ENCODE peak calls at places on chromosome X, in six cellular contexts. B, L, F, H, Q and C are unnamed samples.

GRCh38 chrX:72216973-72217372 is 21.9 kb downstream of the ERCC6L start:
- DNase-seq in Q (no peak), B (no peak), L (no peak), H (no peak), F (no peak), C (no peak)

GRCh38 chrX:50495616-50496015 is 25.0 kb upstream of the DGKK start:
- DNase-seq in F (peak), B (no peak), L (peak), Q (no peak), H (peak), C (no peak)

GRCh38 chrX:40539214-40540142 is 41.3 kb upstream of the ATP6AP2 start:
- DNase-seq in F (no peak), L (peak), Q (no peak), B (peak), H (peak), C (peak)

GRCh38 chrX:12753366-12753765 is 37.8 kb upstream of the PRPS2 start:
- DNase-seq in F (no peak), Q (no peak), L (no peak), H (peak), B (no peak), C (no peak)

GRCh38 chrX:13401724-13402123 is 81.9 kb upstream of the ATXN3L start:
- DNase-seq in F (no peak), L (no peak), H (no peak), Q (no peak), B (no peak), C (no peak)

GRCh38 chrX:69189972-69190371 is 24.7 kb upstream of the PJA1 start:
- DNase-seq in B (no peak), H (no peak), Q (no peak), F (no peak), L (peak), C (no peak)

GRCh38 chrX:64206556-64207162 is 1.2 kb upstream of the AMER1 start:
- DNase-seq in B (peak), H (no peak), L (peak), F (peak), Q (no peak), C (no peak)

GRCh38 chrX:110188701-110189558 is 129.0 kb downstream of the AMMECR1 start:
- DNase-seq in L (no peak), B (no peak), F (no peak), Q (no peak), H (no peak), C (peak)

GRCh38 chrX:108270739-108271396 is 167.4 kb downstream of the COL4A6 start:
- DNase-seq in B (no peak), L (no peak), H (peak), F (no peak), Q (no peak), C (peak)

GRCh38 chrX:21479695-21480280 is 105.6 kb downstream of the CNKSR2 start:
- DNase-seq in H (peak), L (no peak), Q (no peak), B (peak), F (no peak), C (peak)

GRCh38 chrX:97685753-97686152 is 802.0 kb downstream of the RPA4 start:
- DNase-seq in F (no peak), B (peak), L (no peak), H (peak), Q (peak), C (peak)

GRCh38 chrX:14899607-14900006 is 26.4 kb downstream of the MOSPD2 start:
- DNase-seq in Q (no peak), H (peak), L (no peak), F (no peak), B (no peak), C (peak)

GRCh38 chrX:11272290-11272689 is 20.9 kb upstream of the AMELX start:
- DNase-seq in H (peak), B (no peak), F (no peak), Q (no peak), L (no peak), C (no peak)

GRCh38 chrX:130285069-130285620 is 16.4 kb upstream of the ZNF280C start:
- DNase-seq in F (no peak), B (no peak), H (no peak), L (no peak), Q (no peak), C (no peak)

GRCh38 chrX:22730542-22730941 is 269.2 kb upstream of the DDX53 start:
- DNase-seq in Q (no peak), L (no peak), H (no peak), B (no peak), F (no peak), C (no peak)

GRCh38 chrX:47483310-47484268 is 567 bp upstream of the ZNF41 start:
- DNase-seq in Q (no peak), B (peak), F (peak), L (peak), H (peak), C (peak)

GRCh38 chrX:21838937-21839333 is 482 bp upstream of the MBTPS2 start:
- DNase-seq in Q (no peak), F (no peak), B (no peak), H (peak), L (no peak), C (no peak)

GRCh38 chrX:12480956-12481355 is 310.3 kb upstream of the PRPS2 start:
- DNase-seq in Q (no peak), F (no peak), L (no peak), H (no peak), B (no peak), C (no peak)

GRCh38 chrX:43728002-43728401 is 71.9 kb downstream of the MAOA start:
- DNase-seq in H (no peak), B (no peak), F (no peak), Q (no peak), L (no peak), C (no peak)

GRCh38 chrX:106039920-106040319 is 1.4 kb upstream of the SERPINA7 start:
- DNase-seq in F (no peak), B (peak), L (no peak), Q (no peak), H (no peak), C (peak)

GRCh38 chrX:110734894-110735541 is 60.6 kb downstream of the CHRDL1 start:
- DNase-seq in B (no peak), H (peak), F (no peak), L (no peak), Q (no peak), C (peak)

GRCh38 chrX:57904481-57904880 is 5.8 kb downstream of the ZXDA start:
- DNase-seq in H (no peak), L (no peak), F (no peak), Q (no peak), B (no peak), C (no peak)

GRCh38 chrX:69093960-69094935 is 71.0 kb downstream of the PJA1 start:
- DNase-seq in H (peak), F (no peak), B (peak), L (no peak), Q (peak), C (peak)

GRCh38 chrX:107117993-107118321 is 665 bp downstream of the RBM41 start:
- DNase-seq in B (no peak), H (peak), L (no peak), F (no peak), Q (no peak), C (no peak)

GRCh38 chrX:118637997-118638396 is 89.4 kb upstream of the IL13RA1 start:
- DNase-seq in L (no peak), F (no peak), H (no peak), Q (no peak), B (no peak), C (no peak)

GRCh38 chrX:130378008-130378669 is 7.3 kb downstream of the GPR119 start:
- DNase-seq in L (no peak), Q (no peak), H (no peak), F (no peak), B (peak), C (no peak)

GRCh38 chrX:69018416-69019072 is 146.7 kb downstream of the PJA1 start:
- DNase-seq in F (no peak), Q (no peak), B (no peak), L (no peak), H (no peak), C (no peak)

GRCh38 chrX:16628954-16629595 is 20.9 kb upstream of the S100G start:
- DNase-seq in L (no peak), B (peak), H (peak), F (no peak), Q (no peak), C (no peak)

GRCh38 chrX:9465380-9466114 is 689 bp downstream of the TBL1X start:
- DNase-seq in Q (no peak), H (peak), B (no peak), F (peak), L (peak), C (no peak)

GRCh38 chrX:134692990-134693389 is 34.7 kb upstream of the PLAC1 start:
- DNase-seq in F (no peak), B (no peak), Q (no peak), L (no peak), H (peak), C (peak)

GRCh38 chrX:71493111-71493613 is 39.7 kb upstream of the OGT start:
- DNase-seq in F (no peak), L (no peak), Q (no peak), H (no peak), B (no peak), C (no peak)

GRCh38 chrX:45479196-45479834 is 278.6 kb upstream of the DIPK2B start:
- DNase-seq in Q (no peak), F (no peak), H (peak), L (no peak), B (no peak), C (peak)

GRCh38 chrX:44011505-44011904 is 38.3 kb upstream of the NDP start:
- DNase-seq in H (no peak), B (no peak), L (no peak), Q (no peak), F (no peak), C (no peak)

GRCh38 chrX:154082396-154083133 is 15.0 kb downstream of the MECP2 start:
- DNase-seq in B (no peak), F (no peak), Q (no peak), H (peak), L (no peak), C (peak)

DNA sequence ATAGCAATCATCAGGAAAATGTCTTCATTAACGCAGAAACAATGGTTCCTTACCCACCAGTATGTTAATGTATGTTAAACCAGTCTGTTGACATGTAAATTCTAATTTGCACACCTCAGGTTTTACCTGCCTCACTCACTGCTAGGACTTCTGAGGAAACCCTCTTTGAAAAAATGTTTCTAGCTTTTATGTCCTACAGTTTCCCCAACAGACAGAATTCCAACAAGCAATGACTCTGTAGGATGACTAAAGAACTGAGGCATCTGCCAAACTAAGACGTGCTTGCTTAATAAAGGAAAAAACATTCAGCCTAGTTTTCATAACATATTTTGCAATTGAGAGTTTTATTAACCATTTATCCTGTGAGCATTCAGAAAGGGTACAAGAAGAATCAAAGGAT is 20.6 kb upstream of the SOX3 start:
- DNase-seq in B (no peak), Q (no peak), F (no peak), L (no peak), H (peak), C (peak)
- TF ChIP-seq CTCF in B (no peak), Q (no peak), F (no peak), L (no peak), H (no peak), C (no peak)

DNA sequence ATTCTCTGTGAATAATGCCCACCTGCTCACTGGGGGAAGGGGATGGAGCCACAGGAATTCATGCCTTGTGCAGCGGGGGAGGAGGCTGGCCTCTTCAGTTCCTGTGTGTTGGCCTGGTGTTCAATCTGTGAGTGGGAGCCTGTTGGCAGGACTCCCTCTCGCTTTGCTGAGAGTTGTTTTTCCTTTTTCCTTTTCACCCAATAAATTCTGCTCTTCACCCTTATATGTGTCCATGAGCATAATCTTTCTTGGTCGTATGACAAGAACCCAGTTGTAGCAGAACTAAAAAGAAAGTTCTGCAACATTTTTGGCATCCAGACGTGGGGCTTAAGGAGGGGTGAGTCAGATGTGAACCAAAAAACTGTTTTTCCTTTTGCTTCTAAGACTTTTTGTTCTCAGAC is 235.2 kb upstream of the HDX start:
- DNase-seq in F (no peak), B (no peak), Q (no peak), L (peak), H (peak), C (no peak)
- H3K4me3 ChIP-seq in F (no peak), B (no peak), Q (no peak), L (no peak), H (no peak), C (no peak)

DNA sequence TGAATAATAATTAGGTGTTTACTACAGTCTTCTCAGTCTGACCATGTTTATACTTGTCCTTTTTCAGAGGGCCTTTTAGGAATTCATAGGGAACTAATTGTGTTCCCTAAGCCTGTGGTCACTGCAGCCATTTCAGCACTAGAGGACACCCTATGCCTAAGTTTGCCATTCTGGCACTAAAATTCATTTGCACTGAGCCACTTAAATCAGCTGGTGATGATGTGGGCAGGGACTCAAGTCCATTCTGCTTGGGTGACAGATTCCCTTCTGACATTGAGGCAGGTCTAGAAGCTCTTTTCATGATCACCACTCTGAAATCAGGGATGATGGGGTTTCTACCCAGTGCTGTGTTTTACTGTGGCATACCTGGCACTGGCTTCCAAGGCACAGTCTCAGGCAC is 1178.9 kb upstream of the DIAPH2 start:
- DNase-seq in F (no peak), B (peak), H (no peak), L (no peak), Q (peak), C (no peak)
- TF ChIP-seq CTCF in F (no peak), B (no peak), H (no peak), L (no peak), Q (peak), C (no peak)

GRCh38 chrX:19127649-19128168 is 5.4 kb upstream of the ADGRG2 start:
- DNase-seq in Q (no peak), L (peak), B (no peak), F (no peak), H (no peak), C (peak)

GRCh38 chrX:19121466-19121865 is 802 bp downstream of the ADGRG2 start:
- DNase-seq in L (no peak), B (no peak), F (no peak), Q (no peak), H (no peak), C (no peak)

GRCh38 chrX:19121898-19122640 is at the start of gene ADGRG2:
- DNase-seq in B (peak), Q (no peak), H (peak), L (peak), F (peak), C (peak)

GRCh38 chrX:19122641-19123009 is 357 bp upstream of the ADGRG2 start:
- DNase-seq in Q (no peak), F (no peak), B (peak), L (no peak), H (no peak), C (no peak)
- H3K4me3 ChIP-seq in Q (peak), F (peak), B (peak), L (peak), H (no peak), C (no peak)

DNA sequence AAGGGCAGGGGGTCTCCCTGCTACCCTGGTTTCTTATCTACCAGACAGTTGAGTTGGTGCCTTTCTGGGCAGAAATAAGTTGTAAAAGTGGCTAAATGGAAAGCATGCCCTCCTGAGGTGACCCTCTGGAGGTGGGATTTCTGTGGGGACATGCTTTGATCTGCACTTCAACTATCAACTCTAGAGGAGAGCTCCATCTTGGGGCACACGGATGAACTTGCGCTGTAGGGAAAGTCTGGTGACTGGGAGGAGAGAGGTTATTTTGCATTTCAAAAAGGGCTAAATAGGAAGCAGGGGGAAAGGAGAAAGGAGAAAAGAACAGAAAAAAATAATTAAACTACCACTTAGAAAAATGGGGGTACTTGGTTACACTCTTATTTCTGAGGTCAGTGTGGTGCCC is 12.7 kb upstream of the RHOXF2B start:
- DNase-seq in Q (no peak), F (no peak), B (no peak), H (no peak), L (no peak), C (no peak)
- TF ChIP-seq CTCF in Q (peak), F (no peak), B (no peak), H (no peak), L (no peak), C (no peak)

GRCh38 chrX:49230500-49231232 is 2.5 kb downstream of the CACNA1F start:
- DNase-seq in B (peak), F (peak), H (no peak), L (peak), Q (peak), C (no peak)
- H3K4me3 ChIP-seq in B (no peak), F (peak), H (no peak), L (peak), Q (peak), C (peak)